ENCODE peak calls at places on chromosomes 3 and 15, in four cellular contexts. Q is H1, S is HepG2, D is K562. M is an unnamed sample.

GRCh38 chr3:156161172-156161571 is 40.8 kb downstream of the KCNAB1 start:
- DNase-seq in Q (no peak), S (no peak), D (no peak), M (no peak)

GRCh38 chr15:45183511-45183910 is 4.3 kb downstream of the SHF start:
- DNase-seq in Q (no peak), S (no peak), D (no peak), M (no peak)

GRCh38 chr3:151087648-151088047 is 2.2 kb downstream of the MED12L start:
- DNase-seq in Q (no peak), S (no peak), D (no peak), M (no peak)

GRCh38 chr3:14286887-14287496 is 108.4 kb downstream of the LSM3 start:
- DNase-seq in Q (no peak), S (no peak), D (no peak), M (no peak)

GRCh38 chr15:39124155-39124924 is 456.5 kb upstream of the THBS1 start:
- DNase-seq in Q (no peak), S (peak; percentile 50), D (no peak), M (no peak)

GRCh38 chr3:105907790-105908189 is 39.0 kb upstream of the CBLB start:
- DNase-seq in Q (no peak), S (no peak), D (no peak), M (peak; percentile 25)

GRCh38 chr15:29222129-29222853 is 47.3 kb downstream of the NSMCE3 start:
- DNase-seq in Q (no peak), S (no peak), D (no peak), M (no peak)

GRCh38 chr15:90749754-90750153 is 32.6 kb downstream of the BLM start:
- DNase-seq in Q (no peak), S (no peak), D (no peak), M (no peak)

GRCh38 chr3:155504682-155505081 is 211.2 kb upstream of the STRIT1 start:
- DNase-seq in Q (no peak), S (no peak), D (no peak), M (no peak)

GRCh38 chr3:184336484-184337230 is 743 bp upstream of the FAM131A start:
- DNase-seq in Q (peak; percentile 54), S (peak; percentile 62), D (peak; percentile 66), M (no peak)

GRCh38 chr3:63976166-63976861 is 47.0 kb downstream of the PSMD6 start:
- DNase-seq in Q (no peak), S (peak; percentile 62), D (no peak), M (no peak)

GRCh38 chr3:158102660-158103085 is 3.5 kb downstream of the SHOX2 start:
- DNase-seq in Q (peak; percentile 60), S (no peak), D (no peak), M (no peak)

GRCh38 chr3:114709102-114709501 is 415.3 kb downstream of the TIGIT start:
- DNase-seq in Q (no peak), S (no peak), D (no peak), M (no peak)

GRCh38 chr3:179020112-179020511 is 51.5 kb downstream of the ZMAT3 start:
- DNase-seq in Q (no peak), S (no peak), D (no peak), M (no peak)

GRCh38 chr3:64974401-64974800 is 286.6 kb upstream of the ADAMTS9 start:
- DNase-seq in Q (no peak), S (no peak), D (no peak), M (no peak)

GRCh38 chr3:149273096-149273751 is 51.6 kb upstream of the CP start:
- DNase-seq in Q (no peak), S (peak; percentile 81), D (peak; percentile 64), M (peak; percentile 45)

GRCh38 chr15:81327526-81327925 is 3.6 kb upstream of the STARD5 start:
- DNase-seq in Q (no peak), S (no peak), D (no peak), M (no peak)

GRCh38 chr15:76340198-76340801 is 3.7 kb downstream of the ISL2 start:
- DNase-seq in Q (peak; percentile 68), S (no peak), D (no peak), M (no peak)

GRCh38 chr3:20669184-20669583 is 483.2 kb upstream of the SGO1 start:
- DNase-seq in Q (no peak), S (no peak), D (no peak), M (no peak)

GRCh38 chr15:44536298-44536961 is 517 bp upstream of the EIF3J start:
- DNase-seq in Q (peak; percentile 92), S (peak; percentile 77), D (peak; percentile 87), M (no peak)

GRCh38 chr15:64982472-64982871 is 7.2 kb downstream of the SPG21 start:
- DNase-seq in Q (no peak), S (no peak), D (no peak), M (no peak)

GRCh38 chr15:52699457-52699856 is 20.3 kb upstream of the ATOSA start:
- DNase-seq in Q (no peak), S (no peak), D (no peak), M (no peak)

GRCh38 chr15:92655178-92655995 is at the start of gene FAM174B:
- DNase-seq in Q (peak; percentile 78), S (no peak), D (no peak), M (no peak)

GRCh38 chr3:100030346-100030745 is 84.0 kb downstream of the FILIP1L start:
- DNase-seq in Q (no peak), S (no peak), D (no peak), M (no peak)

GRCh38 chr3:197490098-197490497 is 65.7 kb downstream of the BDH1 start:
- DNase-seq in Q (no peak), S (peak; percentile 38), D (no peak), M (no peak)

GRCh38 chr3:8329598-8329997 is 172.0 kb upstream of the LMCD1 start:
- DNase-seq in Q (no peak), S (no peak), D (no peak), M (no peak)

GRCh38 chr3:72100062-72100511 is 315.1 kb upstream of the PROK2 start:
- DNase-seq in Q (peak; percentile 58), S (no peak), D (no peak), M (no peak)

GRCh38 chr3:117282506-117282905 is 572.9 kb downstream of the TUSC7 start:
- DNase-seq in Q (no peak), S (no peak), D (no peak), M (no peak)

DNA sequence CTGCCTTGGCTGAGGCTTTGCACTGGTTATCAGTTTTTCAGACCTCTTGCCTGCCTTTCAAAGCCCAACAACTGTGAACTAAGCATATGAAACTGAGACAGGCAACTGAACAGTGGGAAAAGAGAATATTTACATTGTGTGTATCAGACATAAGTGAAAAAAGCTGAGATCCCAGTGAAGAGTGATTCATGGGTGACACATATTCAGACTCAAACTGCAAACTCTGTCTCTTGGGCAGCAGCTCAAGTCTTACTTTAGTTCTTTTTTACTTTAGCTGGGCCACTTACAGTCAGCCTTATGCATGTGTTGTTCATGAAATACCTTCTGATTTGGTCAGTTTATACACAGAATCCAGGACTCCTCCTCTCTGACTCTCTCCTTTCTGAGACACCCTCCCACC is 19.2 kb downstream of the SUCLG2 start:
- DNase-seq in Q (no peak), S (no peak), D (no peak), M (no peak)
- TF ChIP-seq BRCA1 in Q (no peak), S (no peak), D (no peak), M (no peak)

GRCh38 chr3:53498993-53499641 is 4.7 kb downstream of the CACNA1D start:
- DNase-seq in Q (no peak), S (peak; percentile 68), D (peak; percentile 11), M (no peak)

GRCh38 chr3:53495091-53495517 is 693 bp downstream of the CACNA1D start:
- DNase-seq in Q (no peak), S (no peak), D (no peak), M (no peak)

GRCh38 chr3:53493997-53494791 is at the start of gene CACNA1D:
- DNase-seq in Q (peak; percentile 90), S (no peak), D (no peak), M (no peak)

GRCh38 chr3:53495518-53496501 is 1.4 kb downstream of the CACNA1D start:
- DNase-seq in Q (peak; percentile 72), S (no peak), D (no peak), M (no peak)

DNA sequence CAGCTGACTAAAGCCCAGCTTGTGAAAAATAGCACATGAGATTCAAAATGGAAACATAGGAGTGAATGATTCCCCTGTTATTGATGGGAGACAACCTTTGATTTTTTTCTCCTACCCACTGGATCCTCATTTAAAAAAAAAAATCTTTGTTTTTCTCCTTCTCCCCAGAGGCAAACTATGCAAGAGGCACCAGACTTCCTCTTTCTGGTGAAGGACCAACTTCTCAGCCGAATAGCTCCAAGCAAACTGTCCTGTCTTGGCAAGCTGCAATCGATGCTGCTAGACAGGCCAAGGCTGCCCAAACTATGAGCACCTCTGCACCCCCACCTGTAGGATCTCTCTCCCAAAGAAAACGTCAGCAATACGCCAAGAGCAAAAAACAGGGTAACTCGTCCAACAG is 2.6 kb downstream of the CACNA1D start:
- DNase-seq in Q (no peak), S (no peak), D (no peak), M (no peak)
- TF ChIP-seq JUND in Q (no peak), S (no peak), D (no peak), M (no peak)

DNA sequence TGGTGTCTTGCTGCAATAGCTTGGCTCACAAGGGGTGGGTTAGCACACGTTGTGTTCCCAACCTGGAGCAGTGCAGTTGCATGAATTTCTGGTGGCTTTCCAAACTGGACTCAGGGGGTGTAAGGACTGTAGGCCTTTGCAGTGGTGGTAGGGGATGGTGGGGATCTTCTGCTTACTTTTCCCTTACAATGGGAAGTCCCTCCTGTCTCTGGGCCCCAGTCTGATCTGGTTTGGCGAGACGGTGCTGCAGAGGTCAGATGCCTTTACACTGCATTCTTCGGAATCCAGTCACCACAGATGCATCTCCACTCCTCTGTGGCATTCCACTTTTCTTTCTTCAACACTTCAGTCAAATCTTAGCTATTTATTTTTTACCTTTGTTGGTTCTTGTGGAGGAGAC is 132.1 kb downstream of the DOCK3 start:
- DNase-seq in Q (no peak), S (no peak), D (no peak), M (no peak)
- TF ChIP-seq BRCA1 in Q (no peak), S (no peak), D (no peak), M (no peak)

GRCh38 chr15:40331026-40331425 is 7.5 kb downstream of the INAFM2 start:
- DNase-seq in Q (no peak), S (no peak), D (no peak), M (no peak)
- TF ChIP-seq JUND in Q (no peak), S (no peak), D (no peak), M (no peak)

GRCh38 chr3:128052831-128053419 is 688 bp downstream of the SEC61A1 start:
- DNase-seq in Q (no peak), S (peak; percentile 46), D (no peak), M (no peak)
- TF ChIP-seq BRCA1 in Q (no peak), S (no peak), D (no peak), M (no peak)

M was measured in GM12878.